ENCODE peak calls at places on chromosome 4, in seven cellular contexts. M is SW480, G is stromal cell of bone marrow, T is GM19239, U is heart right ventricle, Y is Right ventricle myocardium superior, H is H9. C is an unnamed sample.

GRCh38 chr4:55173580-55173979 is 48.2 kb upstream of the KDR start:
- DNase-seq in G (peak), M (no peak), U (no peak), T (no peak), H (no peak), Y (no peak), C (no peak)

GRCh38 chr4:154444958-154445357 is 46.6 kb downstream of the DCHS2 start:
- DNase-seq in H (no peak), G (no peak), U (no peak), Y (no peak), T (no peak), M (no peak), C (no peak)

GRCh38 chr4:147825451-147826287 is 93.8 kb downstream of the ARHGAP10 start:
- DNase-seq in U (peak), H (no peak), Y (peak), G (peak), T (no peak), M (no peak), C (peak)

GRCh38 chr4:133856736-133857355 is 344.7 kb downstream of the PABPC4L start:
- DNase-seq in H (no peak), M (no peak), Y (no peak), T (no peak), U (no peak), G (no peak), C (no peak)

GRCh38 chr4:168710353-168710946 is 213.6 kb downstream of the PALLD start:
- DNase-seq in H (no peak), G (peak), Y (no peak), T (no peak), U (peak), M (peak), C (no peak)

GRCh38 chr4:121164291-121164690 is at the start of gene TNIP3:
- DNase-seq in G (no peak), M (no peak), Y (no peak), H (no peak), T (no peak), U (no peak), C (no peak)

GRCh38 chr4:118322831-118323502 is 29.8 kb downstream of the PRSS12 start:
- DNase-seq in Y (no peak), H (no peak), M (no peak), T (no peak), U (no peak), G (no peak), C (no peak)

GRCh38 chr4:147011386-147011785 is 65.7 kb upstream of the TTC29 start:
- DNase-seq in U (no peak), H (no peak), T (no peak), G (no peak), Y (no peak), M (no peak), C (no peak)

GRCh38 chr4:125750827-125751466 is 436.2 kb downstream of the FAT4 start:
- DNase-seq in Y (no peak), M (no peak), G (peak), U (peak), H (peak), T (no peak), C (no peak)

GRCh38 chr4:124212835-124213640 is 499.5 kb downstream of the ANKRD50 start:
- DNase-seq in G (no peak), T (no peak), U (peak), H (no peak), M (no peak), Y (no peak), C (no peak)